ENCODE peak calls at places on chromosomes 4 and X, in five cellular contexts. One of them, this sample, is unnamed.

GRCh38 chr4:99300934-99301333 is 10.1 kb upstream of the ADH1A start:
- DNase-seq in CD4-positive, CD25-positive, alpha-beta regulatory T cell: no peak
- DNase-seq in fibroblast of lung: peak; percentile 80
- DNase-seq in psoas muscle: peak; percentile 78
- DNase-seq in left lung: no peak
- DNase-seq in this sample: peak; percentile 86

GRCh38 chr4:165199722-165200121 is 7.6 kb upstream of the KLHL2 start:
- DNase-seq in left lung: no peak
- DNase-seq in CD4-positive, CD25-positive, alpha-beta regulatory T cell: no peak
- DNase-seq in fibroblast of lung: peak; percentile 87
- DNase-seq in psoas muscle: no peak
- DNase-seq in this sample: no peak

GRCh38 chr4:4837316-4837715 is 22.1 kb upstream of the MSX1 start:
- DNase-seq in fibroblast of lung: peak; percentile 25
- DNase-seq in psoas muscle: no peak
- DNase-seq in left lung: no peak
- DNase-seq in CD4-positive, CD25-positive, alpha-beta regulatory T cell: no peak
- DNase-seq in this sample: peak; percentile 28

GRCh38 chr4:78669453-78669852 is 106.7 kb upstream of the BMP2K start:
- DNase-seq in CD4-positive, CD25-positive, alpha-beta regulatory T cell: no peak
- DNase-seq in psoas muscle: no peak
- DNase-seq in fibroblast of lung: no peak
- DNase-seq in left lung: no peak
- DNase-seq in this sample: no peak

GRCh38 chrX:47158131-47158530 is 13.1 kb downstream of the RBM10 start:
- DNase-seq in left lung: no peak
- DNase-seq in psoas muscle: no peak
- DNase-seq in fibroblast of lung: no peak
- DNase-seq in CD4-positive, CD25-positive, alpha-beta regulatory T cell: no peak
- DNase-seq in this sample: no peak

GRCh38 chr4:145216532-145216931 is 36.1 kb upstream of the OTUD4 start:
- DNase-seq in CD4-positive, CD25-positive, alpha-beta regulatory T cell: no peak
- DNase-seq in fibroblast of lung: peak; percentile 28
- DNase-seq in psoas muscle: no peak
- DNase-seq in left lung: no peak
- DNase-seq in this sample: no peak

GRCh38 chr4:176001171-176002006 is 64.3 kb upstream of the WDR17 start:
- DNase-seq in left lung: peak; percentile 77
- DNase-seq in psoas muscle: peak; percentile 18
- DNase-seq in fibroblast of lung: peak; percentile 57
- DNase-seq in CD4-positive, CD25-positive, alpha-beta regulatory T cell: no peak
- DNase-seq in this sample: no peak

GRCh38 chr4:185412412-185412811 is 13.4 kb downstream of the UFSP2 start:
- DNase-seq in CD4-positive, CD25-positive, alpha-beta regulatory T cell: no peak
- DNase-seq in psoas muscle: no peak
- DNase-seq in left lung: no peak
- DNase-seq in fibroblast of lung: no peak
- DNase-seq in this sample: no peak

GRCh38 chr4:35124116-35124515 is 1120.2 kb downstream of the ARAP2 start:
- DNase-seq in left lung: no peak
- DNase-seq in CD4-positive, CD25-positive, alpha-beta regulatory T cell: no peak
- DNase-seq in psoas muscle: no peak
- DNase-seq in fibroblast of lung: peak; percentile 17
- DNase-seq in this sample: no peak

GRCh38 chrX:75155454-75155829 is 641 bp downstream of the ABCB7 start:
- DNase-seq in CD4-positive, CD25-positive, alpha-beta regulatory T cell: no peak
- DNase-seq in left lung: no peak
- DNase-seq in psoas muscle: no peak
- DNase-seq in fibroblast of lung: peak; percentile 6
- DNase-seq in this sample: no peak

GRCh38 chr4:149766135-149766534 is 49.5 kb downstream of the IQCM start:
- DNase-seq in CD4-positive, CD25-positive, alpha-beta regulatory T cell: no peak
- DNase-seq in fibroblast of lung: no peak
- DNase-seq in left lung: no peak
- DNase-seq in psoas muscle: no peak
- DNase-seq in this sample: no peak

GRCh38 chr4:8009710-8010534 is 70.3 kb upstream of the AFAP1 start:
- DNase-seq in CD4-positive, CD25-positive, alpha-beta regulatory T cell: no peak
- DNase-seq in psoas muscle: no peak
- DNase-seq in left lung: peak; percentile 31
- DNase-seq in fibroblast of lung: no peak
- DNase-seq in this sample: no peak

GRCh38 chr4:121938282-121939092 is 13.4 kb downstream of the TRPC3 start:
- DNase-seq in left lung: no peak
- DNase-seq in psoas muscle: no peak
- DNase-seq in fibroblast of lung: peak; percentile 7
- DNase-seq in CD4-positive, CD25-positive, alpha-beta regulatory T cell: no peak
- DNase-seq in this sample: no peak

GRCh38 chrX:45889471-45889870 is 655.8 kb downstream of the ZNF674 start:
- DNase-seq in left lung: no peak
- DNase-seq in fibroblast of lung: peak; percentile 69
- DNase-seq in psoas muscle: no peak
- DNase-seq in CD4-positive, CD25-positive, alpha-beta regulatory T cell: no peak
- DNase-seq in this sample: no peak

GRCh38 chr4:107120661-107121060 is 84.5 kb upstream of the DKK2 start:
- DNase-seq in psoas muscle: no peak
- DNase-seq in left lung: no peak
- DNase-seq in fibroblast of lung: no peak
- DNase-seq in CD4-positive, CD25-positive, alpha-beta regulatory T cell: no peak
- DNase-seq in this sample: no peak

GRCh38 chr4:165663411-165663810 is 209.6 kb upstream of the TLL1 start:
- DNase-seq in CD4-positive, CD25-positive, alpha-beta regulatory T cell: no peak
- DNase-seq in left lung: no peak
- DNase-seq in psoas muscle: no peak
- DNase-seq in fibroblast of lung: peak; percentile 53
- DNase-seq in this sample: no peak

GRCh38 chrX:148661035-148661434 is 160.6 kb downstream of the AFF2 start:
- DNase-seq in left lung: no peak
- DNase-seq in CD4-positive, CD25-positive, alpha-beta regulatory T cell: no peak
- DNase-seq in fibroblast of lung: peak; percentile 45
- DNase-seq in psoas muscle: no peak
- DNase-seq in this sample: no peak

GRCh38 chr4:122895336-122895995 is 26.9 kb downstream of the NUDT6 start:
- DNase-seq in left lung: no peak
- DNase-seq in fibroblast of lung: peak; percentile 28
- DNase-seq in psoas muscle: no peak
- DNase-seq in CD4-positive, CD25-positive, alpha-beta regulatory T cell: no peak
- DNase-seq in this sample: no peak

GRCh38 chr4:58809948-58810347 is 1699.8 kb upstream of the IGFBP7 start:
- DNase-seq in CD4-positive, CD25-positive, alpha-beta regulatory T cell: no peak
- DNase-seq in psoas muscle: no peak
- DNase-seq in left lung: no peak
- DNase-seq in fibroblast of lung: no peak
- DNase-seq in this sample: no peak

GRCh38 chr4:39834269-39834668 is 136.3 kb downstream of the UBE2K start:
- DNase-seq in psoas muscle: no peak
- DNase-seq in CD4-positive, CD25-positive, alpha-beta regulatory T cell: no peak
- DNase-seq in left lung: no peak
- DNase-seq in fibroblast of lung: no peak
- DNase-seq in this sample: no peak

GRCh38 chrX:34918856-34919255 is 23.7 kb upstream of the FAM47B start:
- DNase-seq in CD4-positive, CD25-positive, alpha-beta regulatory T cell: no peak
- DNase-seq in left lung: no peak
- DNase-seq in psoas muscle: no peak
- DNase-seq in fibroblast of lung: peak; percentile 57
- DNase-seq in this sample: no peak

GRCh38 chr4:110637408-110638131 is 14.7 kb upstream of the PITX2 start:
- DNase-seq in left lung: no peak
- DNase-seq in CD4-positive, CD25-positive, alpha-beta regulatory T cell: no peak
- DNase-seq in fibroblast of lung: no peak
- DNase-seq in psoas muscle: no peak
- DNase-seq in this sample: no peak
- H3K27ac ChIP-seq in left lung: no peak overlapping the region
- H3K27ac ChIP-seq in CD4-positive, CD25-positive, alpha-beta regulatory T cell: no peak overlapping the region
- H3K27ac ChIP-seq in fibroblast of lung: no peak overlapping the region
- H3K27ac ChIP-seq in psoas muscle: peak overlapping the region; percentile 88
- H3K27ac ChIP-seq in this sample: no peak overlapping the region

GRCh38 chrX:71291381-71291780 is 7.9 kb downstream of the NONO start:
- DNase-seq in fibroblast of lung: peak; percentile 39
- DNase-seq in psoas muscle: no peak
- DNase-seq in left lung: no peak
- DNase-seq in CD4-positive, CD25-positive, alpha-beta regulatory T cell: no peak
- DNase-seq in this sample: no peak

GRCh38 chrX:71283409-71284143 is at the start of gene NONO:
- DNase-seq in psoas muscle: peak; percentile 77
- DNase-seq in CD4-positive, CD25-positive, alpha-beta regulatory T cell: peak; percentile 82
- DNase-seq in fibroblast of lung: peak; percentile 99
- DNase-seq in left lung: peak; percentile 90
- DNase-seq in this sample: peak; percentile 86

GRCh38 chrX:71282514-71283408 is 674 bp upstream of the NONO start:
- DNase-seq in psoas muscle: no peak
- DNase-seq in fibroblast of lung: peak; percentile 66
- DNase-seq in left lung: no peak
- DNase-seq in CD4-positive, CD25-positive, alpha-beta regulatory T cell: peak; percentile 37
- DNase-seq in this sample: no peak

GRCh38 chrX:71285929-71286328 is 2.5 kb downstream of the NONO start:
- DNase-seq in CD4-positive, CD25-positive, alpha-beta regulatory T cell: no peak
- DNase-seq in left lung: no peak
- DNase-seq in psoas muscle: no peak
- DNase-seq in fibroblast of lung: no peak
- DNase-seq in this sample: no peak
- H3K4me3 ChIP-seq in CD4-positive, CD25-positive, alpha-beta regulatory T cell: peak overlapping the region; percentile 85
- H3K4me3 ChIP-seq in left lung: no peak overlapping the region
- H3K4me3 ChIP-seq in psoas muscle: peak overlapping the region; percentile 75
- H3K4me3 ChIP-seq in fibroblast of lung: peak overlapping the region; percentile 73
- H3K4me3 ChIP-seq in this sample: no peak overlapping the region

GRCh38 chrX:136725446-136726104 is 55.2 kb downstream of the ARHGEF6 start:
- DNase-seq in left lung: no peak
- DNase-seq in fibroblast of lung: peak; percentile 68
- DNase-seq in psoas muscle: peak; percentile 28
- DNase-seq in CD4-positive, CD25-positive, alpha-beta regulatory T cell: no peak
- DNase-seq in this sample: no peak
- H3K27ac ChIP-seq in left lung: no peak overlapping the region
- H3K27ac ChIP-seq in fibroblast of lung: no peak overlapping the region
- H3K27ac ChIP-seq in psoas muscle: peak overlapping the region; percentile 49
- H3K27ac ChIP-seq in CD4-positive, CD25-positive, alpha-beta regulatory T cell: no peak overlapping the region
- H3K27ac ChIP-seq in this sample: peak overlapping the region; percentile 33

DNA sequence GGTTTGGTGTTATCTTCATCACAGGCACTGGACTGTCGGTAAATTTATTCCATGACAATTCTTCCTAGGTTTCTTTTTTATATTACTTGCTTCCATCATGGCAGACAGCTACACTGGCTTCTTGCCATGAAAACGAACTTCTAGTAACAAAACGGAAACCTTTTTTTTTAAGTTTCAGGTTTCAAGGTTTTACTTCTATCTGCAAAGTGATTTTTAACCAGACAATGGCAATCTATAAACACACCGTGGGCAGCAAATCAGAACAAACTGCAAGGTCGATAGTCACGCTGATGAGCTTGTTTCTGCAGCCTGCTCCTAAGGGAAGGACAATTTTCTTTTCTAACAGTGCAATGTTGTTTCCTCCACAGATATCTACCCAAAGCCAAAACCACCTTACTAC is 29.9 kb downstream of the XG start:
- DNase-seq in psoas muscle: no peak
- DNase-seq in CD4-positive, CD25-positive, alpha-beta regulatory T cell: no peak
- DNase-seq in left lung: no peak
- DNase-seq in fibroblast of lung: no peak
- DNase-seq in this sample: no peak
- H3K4me3 ChIP-seq in psoas muscle: no peak overlapping the region
- H3K4me3 ChIP-seq in CD4-positive, CD25-positive, alpha-beta regulatory T cell: no peak overlapping the region
- H3K4me3 ChIP-seq in left lung: no peak overlapping the region
- H3K4me3 ChIP-seq in fibroblast of lung: no peak overlapping the region
- H3K4me3 ChIP-seq in this sample: no peak overlapping the region

GRCh38 chr4:94364527-94364926 is 21.9 kb upstream of the HPGDS start:
- DNase-seq in left lung: no peak
- DNase-seq in CD4-positive, CD25-positive, alpha-beta regulatory T cell: no peak
- DNase-seq in psoas muscle: no peak
- DNase-seq in fibroblast of lung: no peak
- DNase-seq in this sample: no peak
- H3K27ac ChIP-seq in left lung: no peak overlapping the region
- H3K27ac ChIP-seq in CD4-positive, CD25-positive, alpha-beta regulatory T cell: no peak overlapping the region
- H3K27ac ChIP-seq in psoas muscle: no peak overlapping the region
- H3K27ac ChIP-seq in fibroblast of lung: no peak overlapping the region
- H3K27ac ChIP-seq in this sample: no peak overlapping the region

GRCh38 chrX:132173647-132174046 is 45.6 kb downstream of the RAP2C start:
- DNase-seq in left lung: no peak
- DNase-seq in psoas muscle: no peak
- DNase-seq in CD4-positive, CD25-positive, alpha-beta regulatory T cell: no peak
- DNase-seq in fibroblast of lung: no peak
- DNase-seq in this sample: no peak
- H3K4me3 ChIP-seq in left lung: no peak overlapping the region
- H3K4me3 ChIP-seq in psoas muscle: no peak overlapping the region
- H3K4me3 ChIP-seq in CD4-positive, CD25-positive, alpha-beta regulatory T cell: no peak overlapping the region
- H3K4me3 ChIP-seq in fibroblast of lung: no peak overlapping the region
- H3K4me3 ChIP-seq in this sample: no peak overlapping the region

GRCh38 chrX:107775734-107776511 is at the start of gene TSC22D3:
- DNase-seq in CD4-positive, CD25-positive, alpha-beta regulatory T cell: peak; percentile 38
- DNase-seq in fibroblast of lung: peak; percentile 54
- DNase-seq in left lung: peak; percentile 89
- DNase-seq in psoas muscle: peak; percentile 81
- DNase-seq in this sample: peak; percentile 92
- H3K27ac ChIP-seq in CD4-positive, CD25-positive, alpha-beta regulatory T cell: peak within 1 kb of the TSS; percentile 61
- H3K27ac ChIP-seq in fibroblast of lung: no peak within 1 kb of the TSS
- H3K27ac ChIP-seq in left lung: no peak within 1 kb of the TSS
- H3K27ac ChIP-seq in psoas muscle: peak within 1 kb of the TSS; percentile 84
- H3K27ac ChIP-seq in this sample: peak within 1 kb of the TSS; percentile 88

GRCh38 chr4:153485860-153486259 is 19.7 kb downstream of the TMEM131L start:
- DNase-seq in left lung: no peak
- DNase-seq in psoas muscle: no peak
- DNase-seq in CD4-positive, CD25-positive, alpha-beta regulatory T cell: no peak
- DNase-seq in fibroblast of lung: no peak
- DNase-seq in this sample: no peak
- H3K4me3 ChIP-seq in left lung: no peak overlapping the region
- H3K4me3 ChIP-seq in psoas muscle: no peak overlapping the region
- H3K4me3 ChIP-seq in CD4-positive, CD25-positive, alpha-beta regulatory T cell: peak overlapping the region; percentile 47
- H3K4me3 ChIP-seq in fibroblast of lung: no peak overlapping the region
- H3K4me3 ChIP-seq in this sample: no peak overlapping the region

GRCh38 chr4:20487852-20488251 is 212.4 kb upstream of the PACRGL start:
- DNase-seq in fibroblast of lung: peak; percentile 8
- DNase-seq in left lung: no peak
- DNase-seq in CD4-positive, CD25-positive, alpha-beta regulatory T cell: no peak
- DNase-seq in psoas muscle: no peak
- DNase-seq in this sample: no peak
- H3K27ac ChIP-seq in fibroblast of lung: no peak overlapping the region
- H3K27ac ChIP-seq in left lung: no peak overlapping the region
- H3K27ac ChIP-seq in CD4-positive, CD25-positive, alpha-beta regulatory T cell: no peak overlapping the region
- H3K27ac ChIP-seq in psoas muscle: no peak overlapping the region
- H3K27ac ChIP-seq in this sample: no peak overlapping the region

This sample was measured in coronary artery.